ENCODE peak calls at places on chromosome 21, in six cellular contexts. K is mesenchymal stem cell, B is neuronal stem cell, X is H9, L is IMR-90, D is H1. C is an unnamed sample.
A peak's percentile ranks its signal among the peaks of the same experiment; 100 is the strongest.

GRCh38 chr21:31235671-31236450 is 108.2 kb downstream of the TIAM1 start:
- DNase-seq in D (no peak), L (no peak), X (no peak), K (no peak), B (no peak), C (peak; percentile 65)

GRCh38 chr21:42595281-42596187 is 57.9 kb upstream of the PDE9A start:
- DNase-seq in K (no peak), D (no peak), L (no peak), X (no peak), B (no peak), C (no peak)

GRCh38 chr21:30714946-30715345 is 3.6 kb downstream of the KRTAP21-3 start:
- DNase-seq in B (no peak), K (no peak), X (no peak), D (no peak), L (no peak), C (no peak)

GRCh38 chr21:32328595-32328994 is 29.9 kb downstream of the MRAP start:
- DNase-seq in L (peak; percentile 64), K (peak; percentile 79), B (no peak), D (no peak), X (no peak), C (no peak)

GRCh38 chr21:31991356-31992331 is 118.8 kb downstream of the HUNK start:
- DNase-seq in X (peak; percentile 61), B (no peak), D (no peak), L (no peak), K (no peak), C (no peak)

GRCh38 chr21:32717851-32718316 is 9.9 kb downstream of the SYNJ1 start:
- DNase-seq in B (peak; percentile 26), L (peak; percentile 1), D (no peak), X (no peak), K (peak; percentile 75), C (no peak)

GRCh38 chr21:32426592-32427051 is 14.1 kb downstream of the EVA1C start:
- DNase-seq in B (no peak), D (no peak), X (no peak), K (no peak), L (peak; percentile 43), C (no peak)

GRCh38 chr21:17613242-17613676 is 558 bp upstream of the BTG3 start:
- DNase-seq in B (peak; percentile 4), X (no peak), D (no peak), L (no peak), K (peak; percentile 28), C (no peak)

GRCh38 chr21:42964561-42965560 is 9.5 kb upstream of the PKNOX1 start:
- DNase-seq in D (no peak), K (no peak), L (no peak), X (no peak), B (no peak), C (peak; percentile 39)

GRCh38 chr21:42991992-42992740 is 17.8 kb downstream of the PKNOX1 start:
- DNase-seq in B (no peak), X (peak; percentile 35), L (peak; percentile 97), K (peak; percentile 95), D (no peak), C (peak; percentile 76)

GRCh38 chr21:32055305-32055704 is 182.5 kb downstream of the HUNK start:
- DNase-seq in K (no peak), L (no peak), X (no peak), D (no peak), B (no peak), C (no peak)

GRCh38 chr21:17467829-17468228 is 45.0 kb upstream of the CXADR start:
- DNase-seq in D (no peak), L (peak; percentile 56), X (no peak), K (no peak), B (no peak), C (no peak)

GRCh38 chr21:14321042-14321441 is 61.9 kb downstream of the HSPA13 start:
- DNase-seq in L (peak; percentile 0), K (peak; percentile 22), D (no peak), X (no peak), B (no peak), C (peak; percentile 42)

GRCh38 chr21:18760247-18760646 is 356.7 kb upstream of the TMPRSS15 start:
- DNase-seq in B (no peak), K (no peak), D (no peak), L (no peak), X (no peak), C (no peak)

GRCh38 chr21:40393091-40393490 is 453.9 kb downstream of the DSCAM start:
- DNase-seq in K (no peak), X (no peak), L (no peak), D (no peak), B (no peak), C (no peak)

GRCh38 chr21:28237661-28238060 is 755.0 kb downstream of the LTN1 start:
- DNase-seq in X (no peak), D (no peak), L (no peak), B (no peak), K (no peak), C (no peak)

GRCh38 chr21:20592482-20592881 is 405.7 kb upstream of the NCAM2 start:
- DNase-seq in D (no peak), X (no peak), K (no peak), L (no peak), B (no peak), C (no peak)

GRCh38 chr21:37348664-37349063 is 17.9 kb upstream of the DYRK1A start:
- DNase-seq in X (no peak), K (no peak), L (no peak), B (no peak), D (no peak), C (peak; percentile 28)

GRCh38 chr21:37509802-37510393 is 143.3 kb downstream of the DYRK1A start:
- DNase-seq in K (peak; percentile 37), B (no peak), X (no peak), L (peak; percentile 62), D (no peak), C (peak; percentile 65)

GRCh38 chr21:42431196-42431595 is 27.5 kb downstream of the UBASH3A start:
- DNase-seq in B (no peak), L (no peak), K (no peak), X (no peak), D (no peak), C (no peak)

GRCh38 chr21:32558131-32558530 is 27.2 kb downstream of the TCP10L start:
- DNase-seq in L (no peak), D (no peak), K (no peak), B (no peak), X (no peak), C (no peak)

GRCh38 chr21:43291347-43291950 is 122.6 kb downstream of the CRYAA start:
- DNase-seq in D (no peak), X (no peak), K (no peak), B (no peak), L (no peak), C (no peak)

GRCh38 chr21:28636988-28637691 is 355.5 kb downstream of the LTN1 start:
- DNase-seq in L (peak; percentile 94), X (no peak), K (peak; percentile 14), D (no peak), B (no peak), C (peak; percentile 42)

GRCh38 chr21:43627527-43627926 is 31.8 kb downstream of the HSF2BP start:
- DNase-seq in X (no peak), L (no peak), B (no peak), D (no peak), K (no peak), C (no peak)

GRCh38 chr21:24023402-24023801 is 1583.9 kb downstream of the MRPL39 start:
- DNase-seq in K (no peak), L (peak; percentile 22), X (no peak), D (no peak), B (no peak), C (no peak)

GRCh38 chr21:31660134-31660565 is 657 bp downstream of the SOD1 start:
- DNase-seq in K (peak; percentile 37), X (no peak), B (no peak), D (no peak), L (no peak), C (no peak)

GRCh38 chr21:34569381-34569979 is 45.4 kb downstream of the RCAN1 start:
- DNase-seq in D (no peak), X (no peak), B (no peak), K (no peak), L (no peak), C (peak; percentile 60)

GRCh38 chr21:34571994-34572393 is 42.9 kb downstream of the RCAN1 start:
- DNase-seq in B (no peak), L (no peak), X (no peak), D (no peak), K (no peak), C (no peak)

GRCh38 chr21:34570315-34570714 is 44.6 kb downstream of the RCAN1 start:
- DNase-seq in L (no peak), B (no peak), X (no peak), K (no peak), D (no peak), C (no peak)

GRCh38 chr21:34565238-34565637 is 49.7 kb downstream of the RCAN1 start:
- DNase-seq in X (no peak), B (no peak), L (no peak), K (no peak), D (no peak), C (no peak)

DNA sequence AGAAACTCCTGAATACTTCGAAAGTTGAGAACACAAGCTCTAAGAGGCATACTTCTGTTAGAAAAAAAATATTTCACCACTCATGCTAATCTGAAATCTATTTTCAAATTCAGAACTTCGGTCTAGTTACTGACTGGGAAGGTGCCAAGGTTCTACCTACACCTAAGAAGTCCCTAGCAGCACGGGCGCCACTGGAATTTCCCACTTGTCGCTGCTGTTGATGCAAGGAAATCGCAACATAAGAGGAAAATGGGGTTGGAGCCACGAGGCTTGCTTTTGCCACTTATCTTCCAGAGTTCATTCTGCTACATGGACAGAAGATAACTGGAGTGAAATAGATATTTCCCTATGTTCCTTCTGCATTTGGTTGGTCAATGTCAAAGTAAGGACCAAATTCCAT is 47.3 kb downstream of the RCAN1 start:
- DNase-seq in B (no peak), D (no peak), K (no peak), L (no peak), X (no peak), C (no peak)
- H3K79me1 ChIP-seq in B (no peaks in the 10 kb centered on the region), D (no peaks in the 10 kb centered on the region), K (peaks cover 8% of the 10 kb centered on the region), L (peaks cover 5% of the 10 kb centered on the region), X (no peaks in the 10 kb centered on the region), C (no peaks in the 10 kb centered on the region)

GRCh38 chr21:36059823-36060158 is 535 bp downstream of the SETD4 start:
- DNase-seq in D (no peak), X (no peak), B (no peak), K (no peak), L (no peak), C (peak; percentile 74)
- H3K23ac ChIP-seq in D (no peak overlapping the region), X (no peak overlapping the region), B (peak overlapping the region; percentile 50), K (no peak overlapping the region), L (peak overlapping the region; percentile 78), C (no peak overlapping the region)

GRCh38 chr21:38925923-38926322 is 120.2 kb downstream of the ETS2 start:
- DNase-seq in B (no peak), D (no peak), X (no peak), L (peak; percentile 89), K (peak; percentile 96), C (no peak)
- H2AFZ ChIP-seq in B (no peak overlapping the region), D (no peak overlapping the region), X (no peak overlapping the region), L (peak overlapping the region; percentile 7), K (no peak overlapping the region), C (no peak overlapping the region)

GRCh38 chr21:27062441-27062840 is 95.6 kb upstream of the ADAMTS5 start:
- DNase-seq in K (no peak), D (no peak), X (no peak), L (no peak), B (no peak), C (no peak)
- H3K79me1 ChIP-seq in K (no peaks in the 10 kb centered on the region), D (no peaks in the 10 kb centered on the region), X (no peaks in the 10 kb centered on the region), L (no peaks in the 10 kb centered on the region), B (no peaks in the 10 kb centered on the region), C (no peaks in the 10 kb centered on the region)

GRCh38 chr21:26572668-26573381 is at the start of gene CYYR1:
- DNase-seq in X (peak; percentile 77), L (no peak), D (peak; percentile 13), B (peak; percentile 63), K (peak; percentile 28), C (no peak)
- H3K23ac ChIP-seq in X (no peak within 1 kb of the TSS), L (no peak within 1 kb of the TSS), D (no peak within 1 kb of the TSS), B (peak within 1 kb of the TSS; percentile 35), K (peak within 1 kb of the TSS; percentile 98), C (no peak within 1 kb of the TSS)